ENCODE peak calls at places on chromosomes 2 and 18, in four cellular contexts. Q, T, B and H are unnamed samples.

GRCh38 chr2:40281021-40281940 is 170.6 kb downstream of the SLC8A1 start:
- DNase-seq in Q (peak), T (no peak), B (no peak), H (peak)

GRCh38 chr2:33588246-33588645 is 10.9 kb downstream of the FAM98A start:
- DNase-seq in Q (no peak), T (no peak), B (no peak), H (no peak)

GRCh38 chr18:45086777-45087176 is 406.1 kb downstream of the SETBP1 start:
- DNase-seq in Q (no peak), T (no peak), B (no peak), H (no peak)

GRCh38 chr2:85376291-85377065 is 21.9 kb downstream of the ELMOD3 start:
- DNase-seq in Q (peak), T (no peak), B (no peak), H (peak)

GRCh38 chr2:127173073-127173472 is 47.0 kb downstream of the CYP27C1 start:
- DNase-seq in Q (peak), T (no peak), B (no peak), H (no peak)

GRCh38 chr2:227473019-227473461 is 1.1 kb downstream of the AGFG1 start:
- DNase-seq in Q (no peak), T (no peak), B (no peak), H (no peak)

GRCh38 chr2:79980816-79981215 is 323.7 kb downstream of the LRRTM1 start:
- DNase-seq in Q (no peak), T (no peak), B (no peak), H (no peak)

GRCh38 chr2:10184421-10184820 is 61.9 kb downstream of the RRM2 start:
- DNase-seq in Q (no peak), T (no peak), B (no peak), H (no peak)

GRCh38 chr2:8320305-8320704 is 361.6 kb upstream of the ID2 start:
- DNase-seq in Q (no peak), T (no peak), B (no peak), H (no peak)

DNA sequence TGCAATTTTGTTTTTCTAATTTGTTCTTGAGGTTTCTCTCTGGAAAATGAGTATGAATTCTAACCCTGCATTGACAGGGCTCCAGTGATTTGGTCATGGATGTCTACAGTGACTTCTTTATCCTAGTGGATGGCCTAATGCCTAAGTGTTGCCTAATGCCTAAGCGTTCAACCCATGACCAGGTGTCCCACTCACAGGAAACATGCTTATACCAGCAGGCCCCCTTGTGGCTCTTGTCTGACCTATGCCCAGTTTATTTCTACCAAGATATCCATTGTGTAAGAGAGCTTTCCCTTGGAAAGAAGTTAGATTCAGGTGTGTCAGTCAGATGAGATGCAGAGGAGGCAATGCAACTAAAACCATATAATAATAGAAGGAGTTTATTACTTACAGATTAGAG is 77.8 kb upstream of the HNMT start:
- DNase-seq in Q (no peak), T (no peak), B (peak), H (no peak)
- TF ChIP-seq CTCF in Q (no peak), T (no peak), B (peak), H (no peak)

GRCh38 chr2:216064014-216064630 is 17.5 kb downstream of the PECR start:
- DNase-seq in Q (no peak), T (no peak), B (peak), H (no peak)
- TF ChIP-seq CTCF in Q (no peak), T (no peak), B (no peak), H (no peak)

DNA sequence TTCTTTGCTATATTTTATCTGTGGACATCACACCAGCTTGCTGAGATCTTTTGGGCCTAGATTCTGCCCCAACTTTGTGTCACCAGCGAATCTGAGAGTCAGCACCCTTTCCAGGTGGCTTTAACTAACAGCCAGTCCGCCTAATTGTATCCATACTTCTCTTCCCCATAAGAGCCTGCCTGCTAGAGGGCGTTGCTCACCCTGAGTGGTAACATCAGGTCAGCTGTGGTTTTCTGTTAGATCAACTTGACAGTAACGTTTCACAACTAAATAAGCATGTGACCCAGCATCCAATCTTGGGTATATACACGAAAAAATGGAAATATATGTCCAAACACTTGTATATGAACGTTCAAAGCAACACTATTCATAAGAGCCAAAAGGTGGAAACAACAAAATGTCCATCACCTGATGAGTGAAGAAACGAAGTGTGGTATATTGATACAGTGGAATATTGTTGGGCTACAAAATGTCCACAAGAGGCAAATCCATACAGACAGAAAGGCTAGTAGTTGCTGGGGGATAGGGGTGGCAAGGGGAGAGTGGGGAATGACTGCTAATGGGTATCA is 24.9 kb downstream of the EFHD1 start:
- DNase-seq in Q (no peak), T (no peak), B (peak), H (no peak)
- TF ChIP-seq CTCF in Q (peak), T (no peak), B (peak), H (peak)

GRCh38 chr18:24014062-24014985 is at the start of gene TTC39C:
- DNase-seq in Q (no peak), T (peak), B (peak), H (peak)
- TF ChIP-seq CTCF in Q (no peak), T (no peak), B (no peak), H (no peak)

DNA sequence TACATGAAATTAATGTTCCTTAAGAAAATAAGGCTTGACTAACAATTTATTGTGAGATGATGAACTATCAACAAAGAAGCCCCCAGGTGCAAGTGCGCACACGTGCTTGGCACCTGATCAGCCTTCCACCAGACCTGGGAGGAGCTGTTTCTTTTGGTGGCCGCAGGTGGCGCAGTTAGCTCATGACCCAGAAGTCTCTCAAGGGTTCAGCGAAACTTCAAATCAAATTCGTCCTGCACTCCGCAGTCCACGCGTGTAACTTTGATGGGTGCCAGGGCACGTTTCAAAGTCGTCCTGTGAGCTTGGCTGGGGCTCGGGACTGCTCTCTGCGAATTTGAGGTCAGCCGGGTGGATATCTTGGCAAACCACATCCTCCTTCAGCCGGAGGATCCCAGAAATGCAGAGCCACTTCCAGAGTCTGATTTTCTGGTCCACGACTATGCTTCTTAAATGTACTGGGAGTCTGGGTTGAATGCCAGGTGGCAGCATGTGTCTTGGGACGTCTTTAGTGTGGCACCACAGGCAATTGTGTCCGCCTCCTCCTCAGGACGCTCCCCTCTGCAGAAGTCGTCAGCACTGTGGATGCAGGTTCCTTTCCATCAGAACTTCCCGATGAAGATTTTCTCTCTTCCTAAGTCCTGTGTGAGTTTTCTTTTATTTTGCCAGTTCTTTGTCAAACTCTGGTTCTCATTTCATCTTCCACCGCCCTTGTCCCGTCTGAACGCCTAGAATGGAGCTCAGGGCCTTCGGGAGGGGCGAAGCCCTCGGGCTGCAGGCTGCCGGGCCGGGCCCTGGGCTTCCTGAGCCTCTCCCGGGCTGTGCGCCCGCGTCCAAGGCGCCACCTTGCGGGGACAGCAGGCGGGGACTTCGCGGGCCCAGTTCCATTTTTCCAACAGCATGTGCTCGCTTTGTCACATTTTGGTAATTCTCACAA is 61.3 kb upstream of the RAPGEF4 start:
- DNase-seq in Q (no peak), T (peak), B (no peak), H (no peak)
- TF ChIP-seq CTCF in Q (peak), T (peak), B (no peak), H (peak)